ENCODE peak calls at places on chromosome 21, in nine cellular contexts. One of them, this sample, is unnamed.

GRCh38 chr21:20591294-20591693 is 406.9 kb upstream of the NCAM2 start:
- DNase-seq in fibroblast of lung: peak; percentile 17
- DNase-seq in astrocyte: peak; percentile 8
- DNase-seq in tibial artery: no peak
- DNase-seq in cardiac muscle cell: no peak
- DNase-seq in sigmoid colon: no peak
- DNase-seq in breast epithelium: no peak
- DNase-seq in psoas muscle: no peak
- DNase-seq in IMR-90: no peak
- DNase-seq in this sample: no peak

GRCh38 chr21:42004406-42005199 is 5.6 kb downstream of the ZBTB21 start:
- DNase-seq in IMR-90: no peak
- DNase-seq in tibial artery: no peak
- DNase-seq in cardiac muscle cell: no peak
- DNase-seq in psoas muscle: no peak
- DNase-seq in sigmoid colon: no peak
- DNase-seq in breast epithelium: no peak
- DNase-seq in fibroblast of lung: no peak
- DNase-seq in astrocyte: no peak
- DNase-seq in this sample: no peak

GRCh38 chr21:37531402-37532042 is 164.9 kb downstream of the DYRK1A start:
- DNase-seq in fibroblast of lung: no peak
- DNase-seq in breast epithelium: no peak
- DNase-seq in tibial artery: peak; percentile 93
- DNase-seq in cardiac muscle cell: no peak
- DNase-seq in astrocyte: no peak
- DNase-seq in IMR-90: no peak
- DNase-seq in sigmoid colon: no peak
- DNase-seq in psoas muscle: peak; percentile 35
- DNase-seq in this sample: no peak

GRCh38 chr21:32382108-32382601 is 10.7 kb downstream of the URB1 start:
- DNase-seq in breast epithelium: no peak
- DNase-seq in psoas muscle: no peak
- DNase-seq in fibroblast of lung: peak; percentile 92
- DNase-seq in tibial artery: no peak
- DNase-seq in astrocyte: peak; percentile 89
- DNase-seq in cardiac muscle cell: no peak
- DNase-seq in IMR-90: peak; percentile 36
- DNase-seq in sigmoid colon: no peak
- DNase-seq in this sample: no peak

GRCh38 chr21:41635874-41636273 is 127.9 kb upstream of the TMPRSS2 start:
- DNase-seq in astrocyte: no peak
- DNase-seq in sigmoid colon: no peak
- DNase-seq in cardiac muscle cell: no peak
- DNase-seq in breast epithelium: no peak
- DNase-seq in psoas muscle: no peak
- DNase-seq in tibial artery: peak; percentile 29
- DNase-seq in fibroblast of lung: no peak
- DNase-seq in IMR-90: no peak
- DNase-seq in this sample: no peak

GRCh38 chr21:37198989-37199924 is 67.9 kb downstream of the VPS26C start:
- DNase-seq in tibial artery: no peak
- DNase-seq in astrocyte: peak; percentile 68
- DNase-seq in IMR-90: peak; percentile 78
- DNase-seq in cardiac muscle cell: peak; percentile 42
- DNase-seq in breast epithelium: no peak
- DNase-seq in psoas muscle: no peak
- DNase-seq in fibroblast of lung: peak; percentile 80
- DNase-seq in sigmoid colon: no peak
- DNase-seq in this sample: peak; percentile 67

GRCh38 chr21:31732891-31733520 is 1.1 kb upstream of the SCAF4 start:
- DNase-seq in astrocyte: no peak
- DNase-seq in breast epithelium: no peak
- DNase-seq in tibial artery: no peak
- DNase-seq in sigmoid colon: peak; percentile 66
- DNase-seq in IMR-90: peak; percentile 35
- DNase-seq in cardiac muscle cell: peak; percentile 28
- DNase-seq in psoas muscle: no peak
- DNase-seq in fibroblast of lung: peak; percentile 26
- DNase-seq in this sample: peak; percentile 29

GRCh38 chr21:42570841-42571387 is 57.3 kb downstream of the SLC37A1 start:
- DNase-seq in sigmoid colon: peak; percentile 55
- DNase-seq in cardiac muscle cell: no peak
- DNase-seq in psoas muscle: no peak
- DNase-seq in IMR-90: no peak
- DNase-seq in breast epithelium: peak; percentile 45
- DNase-seq in fibroblast of lung: no peak
- DNase-seq in tibial artery: peak; percentile 60
- DNase-seq in astrocyte: no peak
- DNase-seq in this sample: peak; percentile 49

GRCh38 chr21:42121792-42122191 is 50.7 kb downstream of the UMODL1 start:
- DNase-seq in astrocyte: no peak
- DNase-seq in tibial artery: no peak
- DNase-seq in psoas muscle: no peak
- DNase-seq in cardiac muscle cell: no peak
- DNase-seq in sigmoid colon: no peak
- DNase-seq in fibroblast of lung: no peak
- DNase-seq in IMR-90: no peak
- DNase-seq in breast epithelium: no peak
- DNase-seq in this sample: no peak

GRCh38 chr21:32131960-32132359 is 146.9 kb downstream of the MIS18A start:
- DNase-seq in sigmoid colon: no peak
- DNase-seq in psoas muscle: no peak
- DNase-seq in IMR-90: peak; percentile 43
- DNase-seq in tibial artery: no peak
- DNase-seq in astrocyte: peak; percentile 23
- DNase-seq in fibroblast of lung: peak; percentile 42
- DNase-seq in breast epithelium: no peak
- DNase-seq in cardiac muscle cell: peak; percentile 14
- DNase-seq in this sample: no peak

GRCh38 chr21:31887596-31887920 is 14.7 kb downstream of the HUNK start:
- DNase-seq in cardiac muscle cell: no peak
- DNase-seq in fibroblast of lung: no peak
- DNase-seq in tibial artery: peak; percentile 54
- DNase-seq in psoas muscle: peak; percentile 48
- DNase-seq in sigmoid colon: no peak
- DNase-seq in astrocyte: no peak
- DNase-seq in breast epithelium: no peak
- DNase-seq in IMR-90: no peak
- DNase-seq in this sample: no peak

GRCh38 chr21:41545500-41546359 is 37.8 kb upstream of the TMPRSS2 start:
- DNase-seq in psoas muscle: no peak
- DNase-seq in fibroblast of lung: no peak
- DNase-seq in cardiac muscle cell: no peak
- DNase-seq in breast epithelium: no peak
- DNase-seq in IMR-90: no peak
- DNase-seq in sigmoid colon: no peak
- DNase-seq in astrocyte: no peak
- DNase-seq in tibial artery: no peak
- DNase-seq in this sample: no peak

GRCh38 chr21:42764443-42764760 is 111.0 kb downstream of the PDE9A start:
- DNase-seq in fibroblast of lung: no peak
- DNase-seq in sigmoid colon: no peak
- DNase-seq in astrocyte: no peak
- DNase-seq in cardiac muscle cell: no peak
- DNase-seq in IMR-90: no peak
- DNase-seq in tibial artery: no peak
- DNase-seq in breast epithelium: no peak
- DNase-seq in psoas muscle: no peak
- DNase-seq in this sample: no peak

GRCh38 chr21:42746593-42747266 is 93.3 kb downstream of the PDE9A start:
- DNase-seq in breast epithelium: no peak
- DNase-seq in sigmoid colon: peak; percentile 70
- DNase-seq in IMR-90: no peak
- DNase-seq in fibroblast of lung: no peak
- DNase-seq in tibial artery: peak; percentile 69
- DNase-seq in astrocyte: no peak
- DNase-seq in psoas muscle: no peak
- DNase-seq in cardiac muscle cell: no peak
- DNase-seq in this sample: no peak

DNA sequence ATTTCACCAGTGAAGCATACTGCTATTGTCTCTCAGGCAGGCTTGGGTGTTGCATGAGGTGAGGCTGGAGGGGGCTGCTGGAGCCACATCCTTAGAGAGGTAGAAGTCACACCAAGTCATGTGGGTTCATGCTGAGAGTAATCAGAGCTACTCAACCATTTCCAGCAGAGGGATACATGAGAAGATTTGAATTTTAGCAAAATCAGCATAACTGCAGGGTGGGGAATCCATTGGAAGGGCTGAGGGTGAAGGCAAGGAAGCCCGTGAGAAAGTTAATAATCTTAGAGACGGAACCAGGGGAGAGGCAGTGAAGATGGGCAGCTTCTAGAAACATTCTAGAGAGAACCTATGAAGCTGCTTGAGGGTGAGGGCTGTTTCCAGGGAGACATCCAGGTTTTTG is 359.6 kb downstream of the DSCAM start:
- DNase-seq in breast epithelium: no peak
- DNase-seq in cardiac muscle cell: no peak
- DNase-seq in sigmoid colon: no peak
- DNase-seq in psoas muscle: no peak
- DNase-seq in astrocyte: no peak
- DNase-seq in IMR-90: no peak
- DNase-seq in tibial artery: no peak
- DNase-seq in fibroblast of lung: no peak
- DNase-seq in this sample: no peak
- H3K27me3 ChIP-seq in breast epithelium: no peaks in the 10 kb centered on the region
- H3K27me3 ChIP-seq in cardiac muscle cell: no peaks in the 10 kb centered on the region
- H3K27me3 ChIP-seq in sigmoid colon: no peaks in the 10 kb centered on the region
- H3K27me3 ChIP-seq in psoas muscle: no peaks in the 10 kb centered on the region
- H3K27me3 ChIP-seq in astrocyte: no peaks in the 10 kb centered on the region
- H3K27me3 ChIP-seq in IMR-90: no peaks in the 10 kb centered on the region
- H3K27me3 ChIP-seq in tibial artery: no peaks in the 10 kb centered on the region
- H3K27me3 ChIP-seq in fibroblast of lung: no peaks in the 10 kb centered on the region
- H3K27me3 ChIP-seq in this sample: no peaks in the 10 kb centered on the region

DNA sequence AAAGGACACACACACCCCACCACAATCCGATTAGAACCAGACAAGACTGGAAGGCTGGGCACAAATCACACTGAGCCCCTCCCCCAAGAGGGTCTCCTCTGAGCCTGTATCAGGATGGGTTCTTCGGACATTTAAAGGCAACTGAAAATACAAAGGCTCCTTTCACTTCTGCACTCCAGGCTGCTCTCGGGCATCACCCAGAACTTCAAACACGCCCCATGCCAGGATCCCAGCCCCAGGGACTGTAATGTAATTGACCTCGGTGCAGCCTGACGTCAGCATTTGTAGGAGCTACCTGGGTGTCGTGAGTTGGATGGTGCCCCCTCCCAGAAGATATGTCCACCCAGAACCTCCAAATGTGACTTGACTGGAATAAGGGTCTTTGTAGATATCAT is 95.3 kb downstream of the PSMG1 start:
- DNase-seq in breast epithelium: no peak
- DNase-seq in IMR-90: no peak
- DNase-seq in astrocyte: no peak
- DNase-seq in sigmoid colon: no peak
- DNase-seq in psoas muscle: no peak
- DNase-seq in cardiac muscle cell: no peak
- DNase-seq in tibial artery: no peak
- DNase-seq in fibroblast of lung: no peak
- DNase-seq in this sample: no peak
- H3K4me3 ChIP-seq in breast epithelium: no peak overlapping the region
- H3K4me3 ChIP-seq in IMR-90: no peak overlapping the region
- H3K4me3 ChIP-seq in astrocyte: peak overlapping the region; percentile 21
- H3K4me3 ChIP-seq in sigmoid colon: no peak overlapping the region
- H3K4me3 ChIP-seq in psoas muscle: peak overlapping the region; percentile 66
- H3K4me3 ChIP-seq in cardiac muscle cell: no peak overlapping the region
- H3K4me3 ChIP-seq in tibial artery: peak overlapping the region; percentile 24
- H3K4me3 ChIP-seq in fibroblast of lung: no peak overlapping the region
- H3K4me3 ChIP-seq in this sample: no peak overlapping the region

GRCh38 chr21:27475363-27475955 is 508.6 kb upstream of the ADAMTS5 start:
- DNase-seq in IMR-90: no peak
- DNase-seq in fibroblast of lung: peak; percentile 13
- DNase-seq in tibial artery: no peak
- DNase-seq in psoas muscle: no peak
- DNase-seq in astrocyte: peak; percentile 13
- DNase-seq in cardiac muscle cell: no peak
- DNase-seq in breast epithelium: no peak
- DNase-seq in sigmoid colon: no peak
- DNase-seq in this sample: no peak

GRCh38 chr21:27480841-27481261 is 514.0 kb upstream of the ADAMTS5 start:
- DNase-seq in fibroblast of lung: peak; percentile 58
- DNase-seq in sigmoid colon: no peak
- DNase-seq in psoas muscle: no peak
- DNase-seq in astrocyte: peak; percentile 49
- DNase-seq in cardiac muscle cell: peak; percentile 51
- DNase-seq in tibial artery: no peak
- DNase-seq in breast epithelium: peak; percentile 32
- DNase-seq in IMR-90: peak; percentile 64
- DNase-seq in this sample: no peak

GRCh38 chr21:27476696-27477095 is 509.8 kb upstream of the ADAMTS5 start:
- DNase-seq in IMR-90: peak; percentile 62
- DNase-seq in tibial artery: no peak
- DNase-seq in astrocyte: no peak
- DNase-seq in psoas muscle: no peak
- DNase-seq in cardiac muscle cell: peak; percentile 67
- DNase-seq in fibroblast of lung: peak; percentile 11
- DNase-seq in sigmoid colon: no peak
- DNase-seq in breast epithelium: no peak
- DNase-seq in this sample: no peak

DNA sequence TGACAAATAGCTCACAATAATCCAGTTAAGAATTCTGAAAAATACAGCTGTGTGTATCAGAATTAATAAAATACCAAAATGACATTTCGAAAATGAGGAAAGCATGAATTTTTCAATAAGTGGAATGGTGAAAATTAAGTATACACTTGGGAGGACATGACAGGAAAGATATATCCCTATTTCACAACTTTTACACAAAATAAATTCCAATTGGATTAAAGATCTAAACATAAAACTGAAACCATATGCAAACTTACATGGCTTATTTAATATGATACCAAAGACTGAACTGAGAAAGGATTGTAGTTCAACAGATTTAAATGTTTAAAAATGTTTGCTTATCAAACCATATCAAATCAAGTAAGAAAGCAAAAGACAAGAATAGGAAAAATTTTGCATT is 510.4 kb upstream of the ADAMTS5 start:
- DNase-seq in breast epithelium: no peak
- DNase-seq in IMR-90: peak; percentile 27
- DNase-seq in cardiac muscle cell: no peak
- DNase-seq in fibroblast of lung: no peak
- DNase-seq in sigmoid colon: no peak
- DNase-seq in psoas muscle: no peak
- DNase-seq in astrocyte: no peak
- DNase-seq in tibial artery: no peak
- DNase-seq in this sample: no peak
- H3K27me3 ChIP-seq in breast epithelium: no peaks in the 10 kb centered on the region
- H3K27me3 ChIP-seq in IMR-90: no peaks in the 10 kb centered on the region
- H3K27me3 ChIP-seq in cardiac muscle cell: peaks cover 39% of the 10 kb centered on the region
- H3K27me3 ChIP-seq in fibroblast of lung: no peaks in the 10 kb centered on the region
- H3K27me3 ChIP-seq in sigmoid colon: no peaks in the 10 kb centered on the region
- H3K27me3 ChIP-seq in psoas muscle: no peaks in the 10 kb centered on the region
- H3K27me3 ChIP-seq in astrocyte: no peaks in the 10 kb centered on the region
- H3K27me3 ChIP-seq in tibial artery: no peaks in the 10 kb centered on the region
- H3K27me3 ChIP-seq in this sample: no peaks in the 10 kb centered on the region

DNA sequence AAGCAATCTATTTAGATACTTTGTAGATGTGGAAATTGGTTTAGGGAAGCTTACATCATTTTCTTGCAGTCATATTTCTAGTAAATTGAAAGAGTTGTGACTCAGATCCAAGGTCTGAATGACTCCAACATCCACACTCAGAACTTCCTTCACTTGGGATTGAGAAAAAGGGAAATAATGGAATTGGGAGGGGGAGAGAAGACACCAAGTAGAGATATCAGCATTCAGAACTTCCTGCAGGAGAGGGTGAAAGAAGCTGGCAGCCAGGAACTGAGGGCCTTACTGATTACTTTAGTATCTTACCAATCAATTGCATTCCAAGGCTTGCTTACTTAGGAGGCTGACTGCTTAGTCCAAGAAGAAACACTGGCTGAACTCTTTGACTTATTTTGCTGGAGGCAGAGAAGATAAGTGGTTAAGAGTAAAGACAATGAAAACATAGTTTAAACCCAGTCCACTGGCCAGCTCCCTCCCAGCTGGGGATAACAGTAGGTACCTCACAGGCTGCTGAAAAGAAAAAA is 21.7 kb downstream of the APP start:
- DNase-seq in tibial artery: no peak
- DNase-seq in IMR-90: peak; percentile 69
- DNase-seq in cardiac muscle cell: peak; percentile 55
- DNase-seq in fibroblast of lung: peak; percentile 58
- DNase-seq in sigmoid colon: no peak
- DNase-seq in breast epithelium: no peak
- DNase-seq in astrocyte: no peak
- DNase-seq in psoas muscle: no peak
- DNase-seq in this sample: no peak
- H3K4me3 ChIP-seq in tibial artery: no peak overlapping the region
- H3K4me3 ChIP-seq in IMR-90: no peak overlapping the region
- H3K4me3 ChIP-seq in cardiac muscle cell: no peak overlapping the region
- H3K4me3 ChIP-seq in fibroblast of lung: no peak overlapping the region
- H3K4me3 ChIP-seq in sigmoid colon: no peak overlapping the region
- H3K4me3 ChIP-seq in breast epithelium: no peak overlapping the region
- H3K4me3 ChIP-seq in astrocyte: no peak overlapping the region
- H3K4me3 ChIP-seq in psoas muscle: no peak overlapping the region
- H3K4me3 ChIP-seq in this sample: no peak overlapping the region